ENCODE peak calls at places on chromosomes 3 and 15, in five cellular contexts. B, W, T, Z and P are unnamed samples.

GRCh38 chr15:33131880-33132279 is 62.6 kb downstream of the FMN1 start:
- DNase-seq in T (no peak), Z (no peak), B (peak; percentile 67), W (no peak), P (peak; percentile 21)

GRCh38 chr3:147521646-147522045 is 112.5 kb downstream of the ZIC1 start:
- DNase-seq in W (no peak), B (peak; percentile 75), Z (no peak), T (no peak), P (peak; percentile 45)

GRCh38 chr3:189786479-189787064 is 155.4 kb downstream of the TP63 start:
- DNase-seq in B (no peak), Z (no peak), W (no peak), T (no peak), P (no peak)

GRCh38 chr3:25781758-25782594 is 1.3 kb downstream of the NGLY1 start:
- DNase-seq in B (no peak), T (no peak), Z (no peak), W (no peak), P (no peak)

GRCh38 chr3:112629425-112629824 is 11.5 kb downstream of the CCDC80 start:
- DNase-seq in B (peak; percentile 93), Z (peak; percentile 37), T (peak; percentile 31), W (no peak), P (peak; percentile 90)

GRCh38 chr3:46386206-46386605 is 15.5 kb downstream of the CCR5 start:
- DNase-seq in T (no peak), Z (peak; percentile 30), B (peak; percentile 67), W (no peak), P (peak; percentile 38)

GRCh38 chr3:150223090-150223489 is 185.0 kb upstream of the TSC22D2 start:
- DNase-seq in T (no peak), B (no peak), Z (no peak), W (peak; percentile 52), P (no peak)

GRCh38 chr3:49638445-49638844 is 35.7 kb upstream of the APEH start:
- DNase-seq in B (peak; percentile 55), T (no peak), Z (peak; percentile 54), W (no peak), P (peak; percentile 34)

GRCh38 chr3:98343647-98344507 is 9.8 kb upstream of the OR5K4 start:
- DNase-seq in Z (peak; percentile 43), B (peak; percentile 50), T (no peak), W (no peak), P (peak; percentile 46)

GRCh38 chr3:50136714-50137405 is 18.3 kb upstream of the SEMA3F start:
- DNase-seq in Z (no peak), B (no peak), W (no peak), T (no peak), P (no peak)

GRCh38 chr15:42826251-42826890 is 89.4 kb upstream of the CDAN1 start:
- DNase-seq in Z (no peak), T (no peak), B (no peak), W (no peak), P (no peak)

GRCh38 chr3:157091096-157091833 is 68.7 kb downstream of the CCNL1 start:
- DNase-seq in W (no peak), Z (no peak), T (no peak), B (no peak), P (no peak)

GRCh38 chr3:187750041-187750512 is 4.8 kb upstream of the BCL6 start:
- DNase-seq in W (no peak), T (no peak), B (peak; percentile 78), Z (peak; percentile 93), P (no peak)

GRCh38 chr3:150603888-150604319 is 783 bp downstream of the SELENOT start:
- DNase-seq in Z (no peak), B (no peak), T (no peak), W (no peak), P (no peak)

GRCh38 chr3:126666002-126666401 is 11.1 kb upstream of the TXNRD3 start:
- DNase-seq in W (no peak), B (no peak), Z (peak; percentile 1), T (no peak), P (no peak)

GRCh38 chr3:102529452-102529851 is 94.6 kb downstream of the ZPLD1 start:
- DNase-seq in T (no peak), B (peak; percentile 58), W (no peak), Z (peak; percentile 28), P (peak; percentile 27)

GRCh38 chr3:23232016-23232415 is 28.9 kb downstream of the UBE2E2 start:
- DNase-seq in B (no peak), T (no peak), Z (no peak), W (no peak), P (peak; percentile 31)

DNA sequence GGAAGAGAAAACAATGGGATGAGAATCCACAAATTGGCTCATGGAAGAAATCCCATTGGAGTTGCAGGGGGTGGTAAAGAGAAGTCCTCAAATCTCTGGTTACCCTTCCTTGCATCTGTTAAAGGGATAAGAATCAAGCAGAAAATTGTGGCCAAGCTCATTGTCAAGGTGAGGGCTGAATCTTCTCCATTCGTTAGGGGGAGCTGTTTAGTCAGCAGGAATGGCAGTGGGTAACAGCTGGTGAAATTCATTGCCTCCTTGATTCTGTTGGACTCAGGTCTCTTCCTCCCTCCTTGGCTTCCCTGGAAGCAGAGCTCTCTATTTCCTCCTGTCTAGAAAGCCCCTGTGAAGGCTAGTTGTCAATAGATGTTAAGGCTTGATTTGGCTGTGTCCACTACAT is 343.1 kb upstream of the SEMA6D start:
- DNase-seq in B (peak; percentile 59), T (no peak), Z (no peak), W (no peak), P (peak; percentile 66)
- TF ChIP-seq CTCF in B (peak; percentile 76), T (no peak), Z (no peak), W (no peak), P (peak; percentile 83)

GRCh38 chr3:48422272-48422671 is 7.6 kb downstream of the PLXNB1 start:
- DNase-seq in Z (no peak), W (no peak), B (no peak), T (no peak), P (no peak)
- TF ChIP-seq CTCF in Z (no peak), W (no peak), B (peak; percentile 26), T (no peak), P (no peak)

GRCh38 chr3:52892290-52892624 is 5.1 kb downstream of the STIMATE start:
- DNase-seq in Z (no peak), T (no peak), B (no peak), W (no peak), P (no peak)
- TF ChIP-seq CTCF in Z (no peak), T (no peak), B (no peak), W (no peak), P (no peak)

GRCh38 chr3:39082652-39083313 is 24.6 kb downstream of the GORASP1 start:
- DNase-seq in T (no peak), W (no peak), B (no peak), Z (no peak), P (no peak)

GRCh38 chr3:39088889-39089288 is 18.5 kb downstream of the GORASP1 start:
- DNase-seq in Z (no peak), T (no peak), B (peak; percentile 57), W (no peak), P (peak; percentile 31)

GRCh38 chr3:39090922-39091321 is 16.5 kb downstream of the GORASP1 start:
- DNase-seq in Z (no peak), W (no peak), T (no peak), B (peak; percentile 43), P (peak; percentile 36)

GRCh38 chr3:39088456-39088855 is 19.0 kb downstream of the GORASP1 start:
- DNase-seq in W (no peak), B (peak; percentile 17), Z (no peak), T (no peak), P (no peak)

GRCh38 chr3:39086066-39086657 is 21.3 kb downstream of the GORASP1 start:
- DNase-seq in T (no peak), B (no peak), Z (no peak), W (no peak), P (no peak)
- TF ChIP-seq CTCF in T (no peak), B (no peak), Z (no peak), W (no peak), P (no peak)

DNA sequence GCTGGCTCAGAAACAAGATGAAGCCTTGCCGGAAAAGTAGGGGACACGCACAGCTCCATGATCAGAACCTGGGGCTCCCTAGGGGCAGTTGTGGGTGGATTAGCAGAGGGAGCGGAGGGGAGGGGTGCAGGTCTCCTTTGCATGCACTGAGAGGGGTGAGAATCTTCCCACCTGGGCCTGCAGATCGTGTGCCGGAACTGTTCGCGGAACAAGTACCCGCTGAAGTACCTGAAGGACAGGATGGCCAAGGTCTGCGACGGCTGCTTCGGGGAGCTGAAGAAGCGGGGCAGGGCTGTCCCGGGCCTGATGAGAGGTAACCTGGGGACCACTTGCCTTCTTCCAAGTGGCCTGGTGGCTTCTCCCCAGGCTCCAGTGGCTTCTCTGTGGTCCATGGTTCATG is 24.5 kb upstream of the NR2C2 start:
- DNase-seq in Z (no peak), B (no peak), W (no peak), T (no peak), P (no peak)
- TF ChIP-seq CTCF in Z (no peak), B (no peak), W (no peak), T (no peak), P (no peak)

GRCh38 chr3:40109641-40110490 is 199.6 kb upstream of the EIF1B start:
- DNase-seq in B (no peak), W (no peak), Z (no peak), T (no peak), P (no peak)
- TF ChIP-seq CTCF in B (peak; percentile 19), W (no peak), Z (no peak), T (no peak), P (peak; percentile 30)

GRCh38 chr3:33798418-33799201 is at the start of gene PDCD6IP:
- DNase-seq in W (peak; percentile 98), T (peak; percentile 94), B (peak; percentile 94), Z (peak; percentile 93), P (peak; percentile 95)
- TF ChIP-seq CTCF in W (no peak), T (no peak), B (peak; percentile 37), Z (no peak), P (peak; percentile 17)

GRCh38 chr3:183931881-183932280 is 47.2 kb upstream of the PARL start:
- DNase-seq in T (no peak), B (no peak), W (no peak), Z (no peak), P (no peak)
- TF ChIP-seq CTCF in T (no peak), B (no peak), W (no peak), Z (no peak), P (no peak)

DNA sequence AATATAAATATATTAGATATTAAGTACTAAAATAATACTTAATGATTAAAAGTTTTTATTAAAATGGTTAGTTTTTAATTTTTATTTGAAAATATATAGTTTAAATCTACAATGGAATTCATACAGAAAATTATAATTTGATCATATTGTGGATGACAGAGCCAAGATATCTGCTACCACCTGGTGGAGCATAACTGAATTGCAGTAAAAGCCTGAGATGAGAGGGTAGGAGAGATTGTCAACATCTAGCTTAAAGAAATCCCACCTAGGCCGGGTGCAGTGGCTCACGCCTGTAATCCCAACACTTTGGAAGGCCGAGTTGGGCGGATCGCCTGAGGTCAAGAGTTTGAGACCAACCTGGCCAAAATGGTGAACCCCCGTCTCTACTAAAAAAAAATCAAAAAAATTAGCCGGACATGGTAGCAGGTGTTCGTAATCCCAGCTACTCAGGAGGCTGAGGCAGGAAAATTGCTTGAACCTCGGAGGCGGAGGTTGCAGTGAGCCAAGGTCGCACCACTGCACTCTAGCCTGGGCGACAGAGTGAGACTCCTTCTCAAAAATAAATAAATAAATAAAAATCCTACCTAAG is 25.1 kb upstream of the CSTA start:
- DNase-seq in W (no peak), B (peak; percentile 54), T (no peak), Z (peak; percentile 38), P (peak; percentile 34)
- TF ChIP-seq CTCF in W (no peak), B (peak; percentile 70), T (no peak), Z (peak; percentile 27), P (peak; percentile 56)